ENCODE peak calls at places on chromosomes 3 and 15, in four cellular contexts. H, K, D and N are unnamed samples.

GRCh38 chr15:42707068-42707467 is 29.9 kb downstream of the CDAN1 start:
- DNase-seq in D (peak; percentile 31), K (no peak), H (no peak), N (no peak)

GRCh38 chr3:197793246-197793645 is 2.2 kb downstream of the LRCH3 start:
- DNase-seq in K (no peak), H (no peak), D (no peak), N (no peak)

GRCh38 chr3:64319391-64319790 is 94.1 kb upstream of the PRICKLE2 start:
- DNase-seq in K (no peak), H (no peak), D (peak; percentile 31), N (peak; percentile 43)

GRCh38 chr3:123084738-123085237 is 18.0 kb downstream of the PDIA5 start:
- DNase-seq in K (no peak), H (no peak), D (no peak), N (no peak)

GRCh38 chr3:65439641-65440040 is 599.1 kb downstream of the MAGI1 start:
- DNase-seq in K (peak; percentile 45), H (peak; percentile 69), D (peak; percentile 46), N (peak; percentile 41)

GRCh38 chr3:144039661-144040060 is 68.0 kb downstream of the DIPK2A start:
- DNase-seq in D (no peak), K (no peak), H (no peak), N (no peak)

GRCh38 chr3:70090322-70090913 is 90.9 kb downstream of the SAMMSON start:
- DNase-seq in H (no peak), K (no peak), D (peak; percentile 28), N (no peak)

GRCh38 chr15:85771781-85772445 is 22.8 kb downstream of the KLHL25 start:
- DNase-seq in H (peak; percentile 88), D (no peak), K (peak; percentile 74), N (no peak)

GRCh38 chr15:98952381-98952803 is 55.2 kb downstream of the PGPEP1L start:
- DNase-seq in K (no peak), H (no peak), D (no peak), N (no peak)

GRCh38 chr15:58171476-58172061 is 33.4 kb downstream of the AQP9 start:
- DNase-seq in D (no peak), K (no peak), H (no peak), N (no peak)

GRCh38 chr3:117473981-117474563 is 764.5 kb downstream of the TUSC7 start:
- DNase-seq in D (no peak), H (no peak), K (no peak), N (no peak)

GRCh38 chr3:130490246-130490645 is 26.7 kb upstream of the COL6A6 start:
- DNase-seq in K (no peak), H (no peak), D (no peak), N (no peak)

GRCh38 chr3:12190832-12191231 is 32.1 kb upstream of the TIMP4 start:
- DNase-seq in H (no peak), D (no peak), K (no peak), N (no peak)

GRCh38 chr3:12192655-12193484 is 34.2 kb upstream of the TIMP4 start:
- DNase-seq in D (no peak), K (no peak), H (no peak), N (no peak)

GRCh38 chr3:12190221-12190807 is 31.6 kb upstream of the TIMP4 start:
- DNase-seq in H (no peak), K (no peak), D (no peak), N (no peak)

GRCh38 chr3:12192173-12192572 is 33.5 kb upstream of the TIMP4 start:
- DNase-seq in K (no peak), H (no peak), D (no peak), N (no peak)

DNA sequence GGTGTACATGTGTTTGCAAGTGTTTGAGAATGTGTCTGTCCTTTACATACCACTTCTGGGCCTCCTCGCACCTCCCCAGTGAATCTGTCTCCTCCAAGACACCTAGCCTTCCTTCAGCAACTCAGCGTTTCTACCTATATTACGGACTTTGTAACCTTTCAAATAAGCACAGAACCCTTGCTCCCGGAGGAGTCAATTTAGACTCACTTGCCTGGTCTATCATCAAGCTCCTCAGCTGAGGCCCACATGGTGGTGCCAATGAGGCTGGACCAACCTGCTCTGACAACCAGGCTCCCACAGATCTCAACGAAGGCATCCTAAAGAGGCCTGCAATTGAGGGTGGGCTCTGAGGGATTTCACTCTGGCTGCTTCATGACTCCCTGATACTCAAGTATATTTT is 32.8 kb upstream of the TIMP4 start:
- DNase-seq in D (no peak), K (no peak), H (no peak), N (no peak)
- H3K4me1 ChIP-seq in D (peaks cover 62% of the 10 kb centered on the region), K (peaks cover 51% of the 10 kb centered on the region), H (no peaks in the 10 kb centered on the region), N (no peaks in the 10 kb centered on the region)

DNA sequence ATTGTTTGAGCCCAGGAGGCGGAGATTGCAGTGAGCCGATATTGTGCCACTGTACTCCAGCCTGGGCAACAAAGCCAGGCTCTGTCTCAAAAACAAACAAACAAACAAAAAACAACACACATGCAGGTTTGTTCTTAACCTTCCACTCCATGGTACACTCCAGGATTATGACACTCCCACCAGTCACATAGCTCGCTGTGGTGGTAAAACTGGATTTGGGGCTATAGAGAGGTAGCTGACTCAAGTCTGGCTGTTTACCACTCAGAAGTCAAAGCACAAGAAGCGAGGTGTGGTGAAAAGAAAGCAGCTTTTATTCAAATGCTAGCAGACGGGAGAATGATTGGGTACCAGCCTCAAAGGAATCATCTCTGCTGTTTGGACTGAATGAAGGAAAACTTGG is 49.0 kb upstream of the SIAH2 start:
- DNase-seq in D (no peak), K (no peak), H (no peak), N (no peak)
- H3K27ac ChIP-seq in D (no peak overlapping the region), K (no peak overlapping the region), H (no peak overlapping the region), N (no peak overlapping the region)

DNA sequence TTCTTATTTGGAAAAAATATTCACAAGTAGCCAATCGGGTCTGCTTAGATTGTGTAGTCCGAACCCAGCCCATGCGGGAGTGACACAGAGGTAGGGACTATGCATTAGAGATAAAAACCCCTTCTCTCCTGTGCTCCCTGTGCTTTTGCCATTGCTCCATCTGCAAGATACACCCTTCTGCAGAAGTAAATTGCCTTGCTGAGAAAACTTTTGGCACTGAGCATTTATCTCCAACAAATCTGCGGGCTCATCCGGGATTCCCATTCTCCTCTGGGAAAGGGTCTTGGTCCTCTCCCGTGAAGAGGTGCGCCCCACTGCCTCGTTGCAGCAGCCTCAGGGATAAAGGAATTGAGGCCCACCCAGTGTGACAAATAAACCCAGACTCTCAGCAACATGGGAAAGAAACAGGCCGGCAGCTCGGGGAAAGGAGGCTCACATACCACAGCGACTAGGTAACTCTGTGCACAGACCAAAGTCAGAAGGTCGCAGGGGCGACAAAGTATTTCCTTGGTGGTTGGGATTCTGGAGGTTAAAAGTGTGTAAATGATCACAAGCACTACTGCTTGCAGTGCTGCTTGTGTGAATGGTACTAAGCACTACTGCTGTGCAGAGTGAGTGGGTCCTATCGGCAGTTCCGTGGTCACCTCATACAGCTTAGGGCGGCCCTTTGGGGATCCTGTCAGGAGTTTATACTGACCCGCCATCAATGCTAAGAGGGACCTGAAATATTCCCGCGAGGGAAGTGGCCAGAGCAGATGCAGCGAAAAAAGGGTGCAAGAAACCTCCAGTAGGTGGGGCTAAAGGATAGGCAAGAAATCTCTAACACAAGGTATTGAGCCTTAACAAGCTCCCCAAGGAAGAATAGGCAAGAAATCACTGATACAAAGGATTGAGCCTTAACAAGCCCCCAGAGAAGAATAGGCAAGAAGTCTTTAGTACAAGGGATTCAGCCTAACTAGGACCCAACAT is 54.3 kb downstream of the GSK3B start:
- DNase-seq in H (no peak), D (peak; percentile 22), K (no peak), N (peak; percentile 13)
- H3K4me3 ChIP-seq in H (no peak overlapping the region), D (no peak overlapping the region), K (no peak overlapping the region), N (no peak overlapping the region)

GRCh38 chr15:101528108-101528916 is 38.8 kb upstream of the PCSK6 start:
- DNase-seq in H (no peak), K (no peak), D (peak; percentile 63), N (no peak)
- H3K4me1 ChIP-seq in H (no peaks in the 10 kb centered on the region), K (peaks cover 20% of the 10 kb centered on the region), D (peaks cover 41% of the 10 kb centered on the region), N (peaks cover 2% of the 10 kb centered on the region)

GRCh38 chr3:42185044-42185443 is 80.9 kb downstream of the CCK start:
- DNase-seq in K (no peak), H (no peak), D (no peak), N (no peak)
- H3K27ac ChIP-seq in K (no peak overlapping the region), H (no peak overlapping the region), D (no peak overlapping the region), N (no peak overlapping the region)

DNA sequence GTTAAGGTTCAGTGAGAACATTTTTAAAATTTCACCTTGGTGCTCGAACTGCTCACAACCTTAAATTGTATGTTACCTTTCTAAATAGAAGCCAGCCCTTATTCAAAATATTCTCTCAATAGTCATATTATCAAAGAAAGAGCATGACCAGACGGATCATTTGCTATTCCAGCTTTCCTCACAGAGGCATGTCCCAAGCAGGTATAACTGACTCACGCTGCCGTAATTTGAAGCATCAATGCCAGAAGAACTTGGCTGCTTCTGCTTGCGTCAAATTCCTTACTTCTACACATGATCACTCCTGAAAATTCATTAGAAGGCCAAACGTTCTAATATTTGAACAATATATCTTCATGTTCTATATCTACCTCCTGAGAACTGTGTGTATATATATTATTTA is 69.5 kb upstream of the VGLL4 start:
- DNase-seq in K (no peak), H (no peak), D (no peak), N (no peak)
- H3K4me3 ChIP-seq in K (no peak overlapping the region), H (no peak overlapping the region), D (no peak overlapping the region), N (no peak overlapping the region)

GRCh38 chr3:58168498-58168897 is 42.3 kb downstream of the DNASE1L3 start:
- DNase-seq in K (no peak), D (no peak), H (no peak), N (no peak)

GRCh38 chr3:58164199-58164879 is 46.4 kb downstream of the DNASE1L3 start:
- DNase-seq in K (peak; percentile 82), D (peak; percentile 93), H (peak; percentile 88), N (no peak)

GRCh38 chr3:58167431-58168351 is 43.1 kb downstream of the DNASE1L3 start:
- DNase-seq in D (peak; percentile 56), K (peak; percentile 69), H (peak; percentile 84), N (no peak)

GRCh38 chr3:58163234-58163633 is 47.5 kb downstream of the DNASE1L3 start:
- DNase-seq in H (no peak), K (no peak), D (no peak), N (no peak)

GRCh38 chr3:58164916-58165821 is 45.6 kb downstream of the DNASE1L3 start:
- DNase-seq in D (peak; percentile 55), H (no peak), K (no peak), N (no peak)
- H3K4me1 ChIP-seq in D (peaks cover 93% of the 10 kb centered on the region), H (no peaks in the 10 kb centered on the region), K (peaks cover 31% of the 10 kb centered on the region), N (no peaks in the 10 kb centered on the region)

DNA sequence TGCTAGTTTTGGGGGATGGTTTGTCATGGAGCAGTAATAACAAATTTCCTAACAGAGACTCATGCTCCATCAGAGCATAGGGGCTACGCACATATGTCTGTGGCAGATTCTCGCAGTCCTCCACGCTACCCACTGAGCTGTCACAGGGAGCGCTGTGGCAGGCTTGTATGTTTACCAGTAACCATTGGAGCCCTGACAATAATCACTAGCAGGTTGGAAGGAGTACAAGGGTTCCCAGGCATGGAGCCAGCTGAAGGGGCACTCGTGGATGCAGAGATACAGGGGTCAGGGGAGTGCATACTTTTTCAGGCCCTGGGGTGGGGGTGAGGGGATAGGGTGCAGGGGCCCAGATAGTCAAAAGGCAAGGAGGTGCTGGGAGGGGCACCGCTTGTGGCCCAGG is 7.9 kb upstream of the GP9 start:
- DNase-seq in D (no peak), K (peak; percentile 59), H (peak; percentile 76), N (no peak)
- H3K27ac ChIP-seq in D (no peak overlapping the region), K (peak overlapping the region; percentile 61), H (peak overlapping the region; percentile 60), N (no peak overlapping the region)

DNA sequence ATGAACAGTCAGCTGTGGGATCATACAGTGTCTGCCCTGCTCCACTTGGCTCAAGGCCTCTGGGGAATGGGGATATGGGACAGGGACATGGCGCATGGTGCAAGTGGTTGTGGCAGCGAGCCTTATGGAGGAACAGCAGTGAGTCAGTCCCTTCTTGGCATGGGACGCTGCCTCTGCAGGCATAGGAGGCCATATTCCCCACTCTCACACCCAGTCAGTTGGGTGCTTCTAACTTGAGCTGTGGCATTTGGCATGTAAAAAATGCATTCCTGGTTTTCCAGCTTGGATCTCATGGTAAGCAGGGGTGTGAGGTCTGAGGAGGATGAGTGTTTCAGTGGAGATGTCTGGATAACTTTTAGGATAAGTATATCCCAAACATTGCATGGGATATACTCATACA is 31.6 kb upstream of the UBE2Q2 start:
- DNase-seq in D (no peak), H (no peak), K (no peak), N (no peak)
- H3K4me3 ChIP-seq in D (no peak overlapping the region), H (no peak overlapping the region), K (no peak overlapping the region), N (no peak overlapping the region)